ENCODE peak calls at places on chromosome 9, in eight cellular contexts. X, L, P, V, U, M, J and Y are unnamed samples.

GRCh38 chr9:4743131-4743875 is 2.3 kb upstream of the AK3 start:
- DNase-seq in X (no peak), L (no peak), P (no peak), V (no peak), U (peak; percentile 32), M (no peak), J (no peak), Y (no peak)

GRCh38 chr9:84404095-84404686 is 63.6 kb upstream of the SLC28A3 start:
- DNase-seq in X (no peak), L (no peak), P (no peak), V (peak; percentile 8), U (peak; percentile 62), M (peak; percentile 3), J (no peak), Y (no peak)

GRCh38 chr9:120845255-120845654 is 2.5 kb upstream of the PSMD5 start:
- DNase-seq in X (no peak), L (no peak), P (no peak), V (no peak), U (no peak), M (no peak), J (no peak), Y (no peak)

GRCh38 chr9:135533093-135533492 is 11.9 kb downstream of the LCN1 start:
- DNase-seq in X (peak; percentile 15), L (no peak), P (no peak), V (no peak), U (no peak), M (no peak), J (no peak), Y (no peak)

GRCh38 chr9:126113756-126114408 is 212.7 kb upstream of the MVB12B start:
- DNase-seq in X (peak; percentile 14), L (no peak), P (peak; percentile 1), V (no peak), U (no peak), M (no peak), J (no peak), Y (no peak)

GRCh38 chr9:83630938-83631457 is 8.1 kb downstream of the IDNK start:
- DNase-seq in X (no peak), L (no peak), P (no peak), V (no peak), U (peak; percentile 85), M (no peak), J (no peak), Y (no peak)

GRCh38 chr9:34070601-34071340 is 22.1 kb upstream of the UBAP2 start:
- DNase-seq in X (no peak), L (no peak), P (no peak), V (no peak), U (no peak), M (no peak), J (no peak), Y (no peak)

GRCh38 chr9:110072597-110073355 is 135.2 kb downstream of the C9orf152 start:
- DNase-seq in X (no peak), L (no peak), P (no peak), V (no peak), U (no peak), M (no peak), J (no peak), Y (no peak)

GRCh38 chr9:110615526-110615925 is 36.0 kb upstream of the SVEP1 start:
- DNase-seq in X (no peak), L (no peak), P (no peak), V (no peak), U (no peak), M (no peak), J (no peak), Y (no peak)

GRCh38 chr9:11414241-11414640 is 801.4 kb upstream of the PTPRD start:
- DNase-seq in X (no peak), L (no peak), P (no peak), V (no peak), U (no peak), M (no peak), J (no peak), Y (no peak)

GRCh38 chr9:133420392-133420827 is 1.8 kb upstream of the ADAMTS13 start:
- DNase-seq in X (no peak), L (no peak), P (no peak), V (no peak), U (peak; percentile 62), M (no peak), J (no peak), Y (no peak)

GRCh38 chr9:122347348-122348287 is 23.2 kb upstream of the PTGS1 start:
- DNase-seq in X (no peak), L (no peak), P (no peak), V (no peak), U (peak; percentile 66), M (no peak), J (no peak), Y (no peak)

GRCh38 chr9:28583832-28584231 is 1010.6 kb upstream of the C9orf72 start:
- DNase-seq in X (no peak), L (no peak), P (no peak), V (no peak), U (no peak), M (no peak), J (no peak), Y (no peak)

GRCh38 chr9:37408933-37409710 is 13.4 kb upstream of the GRHPR start:
- DNase-seq in X (no peak), L (peak; percentile 42), P (no peak), V (no peak), U (no peak), M (no peak), J (no peak), Y (no peak)

DNA sequence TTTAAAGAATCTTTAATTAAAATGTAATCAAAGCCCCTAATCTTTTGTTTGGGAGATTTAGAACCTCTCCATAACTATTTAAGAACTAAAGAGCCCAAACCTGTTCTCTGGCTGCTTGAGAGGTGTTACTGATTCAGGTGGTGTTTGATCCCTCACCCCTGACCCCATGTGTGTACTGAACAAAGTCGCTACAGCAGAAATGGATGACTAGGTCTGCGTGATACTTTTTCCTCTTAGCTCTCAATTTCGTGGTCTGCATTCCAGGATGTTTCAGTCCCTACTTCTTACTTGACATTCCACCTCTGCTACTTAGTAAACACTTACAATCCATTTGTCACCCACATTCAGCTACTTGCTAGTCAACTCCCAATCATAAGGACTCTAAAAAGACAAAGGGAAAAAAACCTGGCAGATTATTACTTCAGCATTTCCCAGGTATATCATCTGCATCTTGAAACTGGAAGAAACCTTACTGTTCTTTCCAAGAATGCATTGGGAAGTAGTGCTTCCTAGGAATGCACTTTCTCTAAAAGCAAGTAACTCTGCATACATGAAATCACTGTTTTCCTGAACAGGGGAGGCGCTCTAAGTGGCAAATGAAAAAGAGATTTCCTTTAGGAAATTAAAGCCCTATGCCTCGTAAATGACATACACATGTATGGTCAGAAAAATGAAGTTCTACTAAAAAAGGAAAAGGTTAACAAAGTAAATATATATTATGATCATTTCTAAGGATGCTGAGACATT is 1091.6 kb downstream of the PTPRD start:
- DNase-seq in X (no peak), L (no peak), P (no peak), V (no peak), U (peak; percentile 44), M (no peak), J (no peak), Y (no peak)
- H3K4me3 ChIP-seq in X (no peak overlapping the region), L (no peak overlapping the region), P (no peak overlapping the region), V (no peak overlapping the region), U (no peak overlapping the region), M (no peak overlapping the region), J (no peak overlapping the region), Y (no peak overlapping the region)

GRCh38 chr9:136683173-136683745 is 4.0 kb downstream of the AGPAT2 start:
- DNase-seq in X (no peak), L (no peak), P (no peak), V (no peak), U (no peak), M (no peak), J (no peak), Y (no peak)

GRCh38 chr9:136683755-136684154 is 3.5 kb downstream of the AGPAT2 start:
- DNase-seq in X (no peak), L (no peak), P (no peak), V (no peak), U (no peak), M (no peak), J (no peak), Y (no peak)

GRCh38 chr9:136685216-136685615 is 2.0 kb downstream of the AGPAT2 start:
- DNase-seq in X (no peak), L (no peak), P (no peak), V (no peak), U (no peak), M (no peak), J (no peak), Y (no peak)

GRCh38 chr9:136684799-136685198 is 2.5 kb downstream of the AGPAT2 start:
- DNase-seq in X (no peak), L (no peak), P (no peak), V (no peak), U (no peak), M (no peak), J (no peak), Y (no peak)

GRCh38 chr9:136684339-136684738 is 2.9 kb downstream of the AGPAT2 start:
- DNase-seq in X (no peak), L (no peak), P (no peak), V (no peak), U (no peak), M (no peak), J (no peak), Y (no peak)
- H3K4me1 ChIP-seq in X (peaks cover 52% of the 10 kb centered on the region), L (peaks cover 9% of the 10 kb centered on the region), P (peaks cover 47% of the 10 kb centered on the region), V (peaks cover 28% of the 10 kb centered on the region), U (no peaks in the 10 kb centered on the region), M (peaks cover 13% of the 10 kb centered on the region), J (peaks cover 10% of the 10 kb centered on the region), Y (peaks cover 6% of the 10 kb centered on the region)

DNA sequence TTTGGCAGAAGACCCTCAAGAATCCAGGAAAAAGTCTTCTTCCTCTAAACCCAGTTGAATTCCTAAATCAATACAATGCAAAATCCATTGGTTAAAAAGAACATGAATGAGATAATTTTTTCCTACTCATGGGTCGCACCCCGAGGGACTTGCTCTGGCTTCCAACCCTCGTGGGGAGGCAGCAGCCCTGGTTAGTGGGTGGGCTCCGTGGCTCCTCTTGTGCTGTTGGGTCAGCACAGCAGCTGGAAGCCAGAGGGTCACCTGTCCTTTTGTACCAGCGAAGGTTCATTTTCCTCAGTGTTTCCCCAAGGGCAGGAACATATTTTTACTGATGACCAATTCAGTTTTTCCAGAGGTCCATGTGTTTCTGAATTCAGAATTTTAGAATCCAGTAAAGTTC is 120.6 kb upstream of the S1PR3 start:
- DNase-seq in X (no peak), L (no peak), P (no peak), V (no peak), U (no peak), M (no peak), J (no peak), Y (no peak)
- H3K27me3 ChIP-seq in X (no peaks in the 10 kb centered on the region), L (no peaks in the 10 kb centered on the region), P (no peaks in the 10 kb centered on the region), V (no peaks in the 10 kb centered on the region), U (no peaks in the 10 kb centered on the region), M (no peaks in the 10 kb centered on the region), J (no peaks in the 10 kb centered on the region), Y (no peaks in the 10 kb centered on the region)

DNA sequence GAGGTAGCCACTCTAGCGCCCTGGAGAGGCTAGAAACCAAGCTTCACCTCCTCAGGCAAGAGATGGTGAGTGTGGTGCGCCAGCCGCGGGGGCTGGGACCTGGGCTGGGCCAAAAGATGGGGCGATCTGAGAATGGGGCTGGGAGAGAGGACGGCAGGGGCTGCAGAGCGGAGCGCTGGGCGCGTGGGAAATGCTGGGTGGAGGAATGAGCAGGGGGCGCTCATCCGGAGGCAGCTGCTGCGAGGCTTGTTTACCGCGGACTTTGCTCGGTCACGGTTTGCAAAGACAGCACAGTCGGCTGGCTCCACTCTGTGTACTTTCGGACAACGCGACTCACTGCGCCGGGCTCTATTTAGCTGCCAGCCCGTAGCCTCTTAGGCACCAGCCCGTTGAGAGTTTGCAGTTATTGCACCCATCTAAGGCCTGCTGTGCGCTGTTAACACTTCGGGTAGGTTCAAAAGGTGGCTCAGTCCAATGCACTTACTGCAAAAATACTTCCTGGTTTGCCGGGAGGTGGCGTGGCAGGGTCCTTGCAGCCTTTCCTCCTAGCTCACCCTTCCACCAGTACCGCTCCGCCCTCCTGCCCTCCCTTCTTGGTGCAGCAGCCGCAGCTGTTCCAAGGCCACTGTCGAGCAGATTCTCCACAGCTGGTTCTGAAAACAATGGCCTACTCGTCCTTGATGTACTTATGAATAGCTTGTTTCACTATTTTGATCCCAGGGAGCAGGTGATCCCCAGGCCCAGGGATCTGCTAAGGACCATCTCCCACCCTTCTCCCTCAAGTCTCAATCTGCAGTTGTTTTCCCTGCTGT is 1.3 kb downstream of the LURAP1L start:
- DNase-seq in X (peak; percentile 82), L (no peak), P (peak; percentile 83), V (peak; percentile 57), U (peak; percentile 85), M (peak; percentile 83), J (peak; percentile 71), Y (peak; percentile 84)
- H3K4me3 ChIP-seq in X (peak overlapping the region; percentile 81), L (no peak overlapping the region), P (peak overlapping the region; percentile 69), V (peak overlapping the region; percentile 82), U (peak overlapping the region; percentile 87), M (peak overlapping the region; percentile 66), J (peak overlapping the region; percentile 93), Y (peak overlapping the region; percentile 74)